ENCODE peak calls at places on chromosomes 3 and 15, in eight cellular contexts. N is hepatocyte, B is Peyer's patch, F is HepG2, Z is small intestine, M is spleen, D is brain microvascular endothelial cell, S is cardiac muscle cell. T is an unnamed sample.

GRCh38 chr3:188197388-188197847 is 43.5 kb downstream of the LPP start:
- DNase-seq in S (no peak), M (no peak), Z (no peak), D (no peak), F (no peak), B (no peak), N (no peak), T (no peak)

GRCh38 chr3:47266709-47267489 is 15.7 kb downstream of the KIF9 start:
- DNase-seq in M (peak; percentile 61), F (peak; percentile 80), N (peak; percentile 72), S (peak; percentile 97), Z (peak; percentile 25), B (peak; percentile 79), D (peak; percentile 94), T (no peak)

GRCh38 chr3:143302638-143303171 is 183.1 kb downstream of the CHST2 start:
- DNase-seq in Z (peak; percentile 3), F (no peak), M (peak; percentile 84), S (peak; percentile 87), B (peak; percentile 47), D (peak; percentile 80), N (peak; percentile 29), T (no peak)

GRCh38 chr3:33035596-33035995 is 61.4 kb downstream of the GLB1 start:
- DNase-seq in S (peak; percentile 53), Z (no peak), F (no peak), D (no peak), B (no peak), N (no peak), M (no peak), T (no peak)

GRCh38 chr3:176650478-176650877 is 546.8 kb downstream of the TBL1XR1 start:
- DNase-seq in D (peak; percentile 43), N (no peak), F (no peak), M (no peak), Z (no peak), B (no peak), S (peak; percentile 17), T (no peak)

GRCh38 chr3:3799173-3800075 is at the start of gene LRRN1:
- DNase-seq in B (peak; percentile 76), F (no peak), M (peak; percentile 93), S (no peak), Z (peak; percentile 57), D (no peak), N (peak; percentile 93), T (peak; percentile 85)

GRCh38 chr3:122281891-122282290 is 43.2 kb upstream of the CSTA start:
- DNase-seq in Z (no peak), N (no peak), D (no peak), M (no peak), F (no peak), S (no peak), B (no peak), T (no peak)

GRCh38 chr15:39106913-39107312 is 474.0 kb upstream of the THBS1 start:
- DNase-seq in F (no peak), S (no peak), Z (no peak), N (no peak), B (no peak), D (no peak), M (no peak), T (no peak)

GRCh38 chr3:195164573-195165263 is 106.2 kb downstream of the XXYLT1 start:
- DNase-seq in S (no peak), D (no peak), F (peak; percentile 99), B (no peak), M (no peak), N (no peak), Z (no peak), T (no peak)

GRCh38 chr3:134852132-134852531 is 57.1 kb downstream of the EPHB1 start:
- DNase-seq in N (no peak), S (no peak), F (no peak), B (no peak), M (no peak), Z (no peak), D (no peak), T (no peak)
- H3K4me3 ChIP-seq in N (no peak overlapping the region), S (no peak overlapping the region), F (no peak overlapping the region), B (no peak overlapping the region), M (no peak overlapping the region), Z (no peak overlapping the region), D (no peak overlapping the region), T (no peak overlapping the region)

GRCh38 chr3:78048698-78049097 is 1008.8 kb downstream of the ROBO2 start:
- DNase-seq in Z (peak; percentile 29), B (no peak), N (no peak), F (no peak), M (no peak), D (no peak), S (no peak), T (no peak)
- H3K4me3 ChIP-seq in Z (no peak overlapping the region), B (no peak overlapping the region), N (no peak overlapping the region), F (no peak overlapping the region), M (no peak overlapping the region), D (no peak overlapping the region), S (no peak overlapping the region), T (no peak overlapping the region)

GRCh38 chr3:184554470-184554869 is 7.1 kb upstream of the EPHB3 start:
- DNase-seq in Z (no peak), F (no peak), S (no peak), M (no peak), B (no peak), N (no peak), D (no peak), T (no peak)

GRCh38 chr3:184559336-184559735 is 2.2 kb upstream of the EPHB3 start:
- DNase-seq in M (peak; percentile 62), N (no peak), B (peak; percentile 78), S (no peak), F (peak; percentile 65), D (no peak), Z (peak; percentile 83), T (peak; percentile 83)

GRCh38 chr3:184558726-184559125 is 2.9 kb upstream of the EPHB3 start:
- DNase-seq in M (peak; percentile 18), D (no peak), N (no peak), B (no peak), F (no peak), Z (peak; percentile 81), S (no peak), T (no peak)

GRCh38 chr3:184556502-184557347 is 4.9 kb upstream of the EPHB3 start:
- DNase-seq in N (no peak), B (no peak), F (no peak), Z (no peak), M (peak; percentile 39), D (no peak), S (no peak), T (no peak)

DNA sequence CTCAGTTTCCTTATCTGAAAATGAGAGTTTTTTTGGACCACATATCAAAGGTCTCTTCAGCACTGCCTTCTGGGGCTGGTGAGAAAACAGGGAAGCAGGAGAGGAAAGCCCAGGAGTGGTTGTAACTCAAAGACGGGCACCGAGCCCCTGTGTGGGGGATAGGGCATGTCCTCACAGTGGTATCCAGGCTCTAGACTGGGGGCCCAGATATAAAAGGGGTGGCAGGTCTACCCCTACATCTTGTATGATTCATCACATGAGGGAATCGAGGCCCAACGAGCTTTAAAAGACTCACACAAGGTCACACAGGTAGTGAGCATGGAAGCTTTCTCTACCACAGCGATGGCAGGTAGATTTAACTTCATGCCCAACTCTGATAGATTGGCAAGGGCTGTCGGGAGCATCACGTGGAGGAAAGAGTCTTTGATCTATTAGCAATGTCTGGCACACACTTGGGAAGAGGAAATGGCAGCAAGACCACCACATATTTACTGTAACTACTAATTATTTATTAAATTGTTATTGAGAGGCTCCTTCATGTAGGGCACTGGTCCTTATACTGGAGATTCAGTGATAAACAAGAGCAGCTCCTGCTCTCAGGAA is 4.1 kb upstream of the EPHB3 start:
- DNase-seq in M (peak; percentile 58), D (no peak), N (no peak), B (no peak), F (no peak), S (no peak), Z (peak; percentile 56), T (no peak)
- H3K4me3 ChIP-seq in M (no peak overlapping the region), D (no peak overlapping the region), N (no peak overlapping the region), B (no peak overlapping the region), F (no peak overlapping the region), S (no peak overlapping the region), Z (no peak overlapping the region), T (no peak overlapping the region)

GRCh38 chr3:150314248-150315027 is 93.7 kb upstream of the TSC22D2 start:
- DNase-seq in D (no peak), F (no peak), N (peak; percentile 69), Z (peak; percentile 87), B (peak; percentile 52), S (peak; percentile 43), M (no peak), T (peak; percentile 63)
- H3K4me3 ChIP-seq in D (no peak overlapping the region), F (no peak overlapping the region), N (no peak overlapping the region), Z (no peak overlapping the region), B (no peak overlapping the region), S (no peak overlapping the region), M (no peak overlapping the region), T (no peak overlapping the region)

DNA sequence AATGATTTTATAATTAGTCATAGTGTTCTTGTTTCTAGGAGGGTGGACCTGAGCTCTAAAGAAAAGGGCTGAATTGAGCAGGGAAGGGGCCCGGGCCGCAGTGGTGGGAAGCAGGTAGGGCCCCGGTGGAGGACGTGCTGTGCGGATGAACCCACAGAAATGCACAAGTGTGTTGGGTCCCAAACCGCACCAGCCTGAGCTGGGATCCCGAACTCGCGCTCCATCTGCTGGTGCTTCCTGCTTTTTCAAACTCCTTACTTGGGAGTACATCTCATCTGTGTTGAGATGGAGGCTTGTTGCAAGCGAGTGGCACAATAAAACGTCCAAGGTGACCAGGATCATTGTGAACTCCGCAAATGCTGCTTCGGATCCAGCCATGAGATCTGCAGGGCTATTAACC is 244.8 kb upstream of the IGF1R start:
- DNase-seq in M (no peak), D (no peak), B (no peak), Z (no peak), N (no peak), S (no peak), F (no peak), T (no peak)
- H3K4me3 ChIP-seq in M (no peak overlapping the region), D (no peak overlapping the region), B (no peak overlapping the region), Z (no peak overlapping the region), N (no peak overlapping the region), S (no peak overlapping the region), F (no peak overlapping the region), T (no peak overlapping the region)

GRCh38 chr15:32825219-32825618 is 107.4 kb downstream of the GREM1 start:
- DNase-seq in Z (no peak), M (no peak), F (no peak), N (no peak), S (peak; percentile 63), B (no peak), D (peak; percentile 59), T (no peak)
- H3K4me3 ChIP-seq in Z (no peak overlapping the region), M (no peak overlapping the region), F (no peak overlapping the region), N (no peak overlapping the region), S (no peak overlapping the region), B (no peak overlapping the region), D (no peak overlapping the region), T (no peak overlapping the region)